ENCODE peak calls at places on chromosomes 12 and 14, in eight cellular contexts. Y, V, Q, J, D, M, G and X are unnamed samples.

GRCh38 chr12:70722584-70723343 is 85.5 kb upstream of the PTPRB start:
- ATAC-seq in Q (no peak), D (no peak), V (peak), M (peak), G (no peak), Y (peak), J (peak), X (no peak)

GRCh38 chr12:48366131-48366530 is 15.4 kb upstream of the ZNF641 start:
- ATAC-seq in M (no peak), G (no peak), Y (no peak), V (no peak), Q (no peak), J (no peak), D (no peak), X (no peak)

GRCh38 chr14:58955294-58955821 is 233.1 kb upstream of the DAAM1 start:
- ATAC-seq in Q (no peak), D (no peak), G (no peak), V (peak), M (peak), Y (no peak), J (no peak), X (no peak)

GRCh38 chr14:100747021-100747586 is 20.4 kb downstream of the DLK1 start:
- ATAC-seq in D (no peak), Y (no peak), M (no peak), V (peak), J (no peak), G (peak), Q (peak), X (peak)

GRCh38 chr12:103177624-103178023 is 220.2 kb downstream of the ASCL1 start:
- ATAC-seq in V (no peak), G (no peak), J (no peak), D (no peak), Y (no peak), M (no peak), Q (no peak), X (no peak)

GRCh38 chr14:103679351-103679750 is 35.9 kb downstream of the XRCC3 start:
- ATAC-seq in D (peak), J (peak), V (peak), G (peak), M (peak), Y (peak), Q (peak), X (peak)

GRCh38 chr14:101412741-101413140 is 148.6 kb upstream of the DIO3 start:
- ATAC-seq in D (no peak), G (no peak), V (no peak), Q (no peak), M (no peak), J (no peak), Y (no peak), X (no peak)

GRCh38 chr12:115611477-115611876 is 666.0 kb downstream of the MED13L start:
- ATAC-seq in J (no peak), V (peak), Y (no peak), G (no peak), D (no peak), Q (no peak), M (peak), X (no peak)

GRCh38 chr12:80504389-80505153 is 60.5 kb downstream of the PTPRQ start:
- ATAC-seq in V (no peak), Y (no peak), J (no peak), Q (no peak), M (no peak), D (no peak), G (no peak), X (no peak)

GRCh38 chr12:100721193-100721592 is 73.4 kb upstream of the ANO4 start:
- ATAC-seq in G (no peak), J (no peak), D (no peak), Y (no peak), Q (no peak), M (no peak), V (no peak), X (no peak)